ENCODE peak calls at places on chromosomes 16 and 17, in seven cellular contexts. Y is A673, Q is lung, X is A549, S is ascending aorta, L is fibroblast of lung, I is GM23248. D is an unnamed sample. For H3K4me1 and H3K9me3, the result is how much of the 10 kb centered on the place peaks cover.

GRCh38 chr16:21186326-21186691 is 25.1 kb downstream of the ZP2 start:
- DNase-seq in Q (no peak), S (no peak), I (no peak), Y (no peak), L (no peak), X (no peak), D (no peak)

GRCh38 chr17:41679740-41680425 is 8.8 kb upstream of the EIF1 start:
- DNase-seq in Q (no peak), X (no peak), S (no peak), L (no peak), Y (no peak), I (no peak), D (no peak)

GRCh38 chr17:36880506-36880905 is 56.8 kb upstream of the LHX1 start:
- DNase-seq in S (no peak), X (no peak), I (no peak), Q (no peak), L (peak), Y (no peak), D (no peak)

GRCh38 chr17:44216674-44217073 is 2.8 kb downstream of the UBTF start:
- DNase-seq in Y (no peak), I (no peak), S (no peak), L (no peak), Q (no peak), X (no peak), D (no peak)

GRCh38 chr16:61128545-61129323 is 907.5 kb downstream of the CDH8 start:
- DNase-seq in L (no peak), S (no peak), Y (no peak), I (no peak), X (no peak), Q (no peak), D (no peak)

GRCh38 chr16:69073181-69073669 is 32.2 kb upstream of the HAS3 start:
- DNase-seq in L (peak), S (no peak), I (peak), X (peak), Q (peak), Y (no peak), D (no peak)

GRCh38 chr16:69508033-69508432 is 57.7 kb upstream of the NFAT5 start:
- DNase-seq in L (no peak), Q (no peak), X (no peak), S (no peak), I (no peak), Y (no peak), D (no peak)

GRCh38 chr16:87702325-87702811 is 63.4 kb downstream of the KLHDC4 start:
- DNase-seq in S (no peak), L (no peak), X (peak), I (peak), Y (no peak), Q (no peak), D (no peak)

GRCh38 chr16:2296662-2297505 is 29.0 kb upstream of the RNPS1 start:
- DNase-seq in X (peak), L (peak), I (peak), Q (no peak), Y (peak), S (no peak), D (no peak)

GRCh38 chr16:31149894-31150890 is at the start of gene PRSS36:
- DNase-seq in Q (no peak), X (no peak), I (no peak), S (no peak), Y (no peak), L (no peak), D (no peak)

GRCh38 chr17:51322390-51323029 is 62.2 kb downstream of the UTP18 start:
- DNase-seq in I (peak), Y (peak), Q (no peak), X (peak), S (no peak), L (peak), D (no peak)

GRCh38 chr17:81514735-81515529 is 2.3 kb upstream of the ACTG1 start:
- DNase-seq in S (peak), L (peak), X (peak), Y (peak), I (peak), Q (peak), D (peak)

GRCh38 chr17:47810901-47811635 is 10.5 kb downstream of the OSBPL7 start:
- DNase-seq in Q (no peak), Y (no peak), X (no peak), I (no peak), S (no peak), L (no peak), D (no peak)

GRCh38 chr16:84177740-84178070 is 9.2 kb downstream of the TAF1C start:
- DNase-seq in Q (no peak), I (peak), L (peak), X (no peak), S (no peak), Y (no peak), D (no peak)

GRCh38 chr16:20291807-20292206 is 35.5 kb downstream of the GP2 start:
- DNase-seq in S (no peak), X (no peak), L (no peak), Y (no peak), I (no peak), Q (no peak), D (no peak)

GRCh38 chr16:2015947-2016208 is 3.7 kb upstream of the NPW start:
- DNase-seq in I (no peak), S (no peak), Q (no peak), X (no peak), Y (no peak), L (no peak), D (no peak)

GRCh38 chr17:78558181-78558850 is 18.9 kb downstream of the DNAH17 start:
- DNase-seq in L (peak), I (peak), S (no peak), Q (no peak), X (peak), Y (peak), D (no peak)

GRCh38 chr17:76137351-76138233 is 3.5 kb downstream of the FOXJ1 start:
- DNase-seq in Q (no peak), Y (no peak), X (no peak), I (no peak), L (no peak), S (no peak), D (no peak)

DNA sequence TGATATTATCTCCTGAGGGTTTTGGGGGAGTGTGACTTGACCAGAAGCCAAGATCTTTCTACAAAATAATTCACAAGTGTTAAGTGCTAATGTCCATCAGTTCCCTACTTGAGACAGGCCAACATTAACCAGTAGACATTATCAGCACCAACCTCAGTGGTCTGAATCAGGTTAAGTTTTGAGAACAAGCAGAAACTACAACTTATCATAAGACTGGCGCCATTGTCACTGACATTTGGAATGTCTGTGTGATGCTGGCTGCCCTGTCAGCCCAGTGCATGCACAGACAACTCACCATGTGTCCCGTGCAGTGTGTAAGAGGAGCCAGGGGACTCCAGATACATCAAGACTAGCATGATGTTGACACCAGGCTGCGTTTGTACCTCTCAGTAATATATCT is 76.8 kb downstream of the CCDC182 start:
- DNase-seq in L (no peak), Y (no peak), X (no peak), S (no peak), Q (no peak), I (no peak), D (no peak)
- H3K27ac ChIP-seq in L (no peak), Y (no peak), X (no peak), S (no peak), Q (no peak), I (no peak), D (no peak)

DNA sequence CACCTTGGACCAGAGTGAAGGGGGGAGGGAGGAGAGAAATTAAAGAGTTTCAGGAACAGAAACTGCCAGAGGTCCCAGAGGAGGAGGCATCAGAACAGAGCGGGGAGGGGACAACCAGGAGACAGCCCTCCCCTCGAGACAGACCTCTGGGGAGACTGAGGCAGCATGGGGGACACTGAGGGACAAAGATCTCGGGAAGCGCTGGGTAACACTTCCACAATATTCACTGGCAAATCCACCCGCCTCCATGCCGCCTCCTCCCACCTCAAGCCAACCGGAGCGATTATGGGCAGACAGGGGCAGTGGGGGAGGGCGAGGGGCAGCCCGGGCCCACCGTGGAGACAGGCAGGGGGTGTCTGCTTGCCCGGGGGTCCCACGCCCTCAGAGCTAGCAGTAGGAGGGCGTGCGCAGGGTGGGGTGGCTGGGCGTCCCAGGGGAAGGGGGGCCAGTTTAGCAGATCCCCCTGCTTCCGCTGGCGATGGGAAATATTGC is 1.2 kb downstream of the PCGF2 start:
- DNase-seq in X (no peak), I (peak), Y (no peak), Q (no peak), L (no peak), S (no peak), D (no peak)
- H3K4me1 ChIP-seq in X (under half), I (under half), Y (under half), Q (under half), L (under half), S (under half), D (under half)

GRCh38 chr17:22505660-22506059 is 813.3 kb downstream of the KCNJ18 start:
- DNase-seq in Q (no peak), X (no peak), I (no peak), L (no peak), S (no peak), Y (no peak), D (no peak)

GRCh38 chr17:22510504-22510903 is 818.2 kb downstream of the KCNJ18 start:
- DNase-seq in Q (no peak), X (no peak), Y (no peak), I (no peak), L (no peak), S (no peak), D (no peak)

GRCh38 chr17:22506861-22507260 is 814.5 kb downstream of the KCNJ18 start:
- DNase-seq in X (no peak), Q (no peak), S (no peak), I (no peak), L (no peak), Y (no peak), D (no peak)

GRCh38 chr17:22506231-22506630 is 813.9 kb downstream of the KCNJ18 start:
- DNase-seq in I (no peak), L (no peak), Q (no peak), X (no peak), Y (no peak), S (no peak), D (no peak)

DNA sequence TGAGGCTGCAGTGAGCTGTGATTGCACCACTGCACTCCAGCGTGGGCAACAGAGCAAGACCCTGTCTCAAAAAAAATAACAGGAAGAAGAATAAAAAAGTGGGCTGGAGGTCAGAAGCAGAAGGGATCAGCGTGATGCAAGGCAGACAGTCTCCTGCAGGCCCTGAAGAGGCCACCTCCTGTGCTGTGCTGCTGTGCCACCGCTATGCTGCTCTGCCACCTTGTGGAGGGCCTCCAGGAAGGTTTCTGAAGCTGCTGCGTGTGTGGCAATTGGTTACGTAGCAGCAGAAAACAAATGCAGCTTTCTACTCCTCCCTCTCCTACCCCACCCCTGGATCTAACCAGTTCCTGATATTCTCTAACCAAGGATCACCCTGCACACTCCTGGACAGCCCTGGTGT is 815.5 kb downstream of the KCNJ18 start:
- DNase-seq in S (no peak), Y (no peak), Q (no peak), X (no peak), L (no peak), I (no peak), D (no peak)
- H3K9me3 ChIP-seq in S (under half), Y (under half), Q (under half), X (under half), L (under half), I (under half), D (under half)

GRCh38 chr16:10408824-10409381 is 23.0 kb downstream of the ATF7IP2 start:
- DNase-seq in Q (no peak), S (no peak), L (peak), Y (no peak), X (no peak), I (no peak), D (no peak)

GRCh38 chr16:10410469-10410868 is 24.6 kb downstream of the ATF7IP2 start:
- DNase-seq in X (no peak), I (no peak), Y (no peak), Q (no peak), L (no peak), S (no peak), D (no peak)

GRCh38 chr16:10412935-10413601 is 27.2 kb downstream of the ATF7IP2 start:
- DNase-seq in S (no peak), X (no peak), I (no peak), L (no peak), Q (no peak), Y (no peak), D (no peak)
- H3K27ac ChIP-seq in S (no peak), X (no peak), I (no peak), L (no peak), Q (no peak), Y (no peak), D (no peak)

DNA sequence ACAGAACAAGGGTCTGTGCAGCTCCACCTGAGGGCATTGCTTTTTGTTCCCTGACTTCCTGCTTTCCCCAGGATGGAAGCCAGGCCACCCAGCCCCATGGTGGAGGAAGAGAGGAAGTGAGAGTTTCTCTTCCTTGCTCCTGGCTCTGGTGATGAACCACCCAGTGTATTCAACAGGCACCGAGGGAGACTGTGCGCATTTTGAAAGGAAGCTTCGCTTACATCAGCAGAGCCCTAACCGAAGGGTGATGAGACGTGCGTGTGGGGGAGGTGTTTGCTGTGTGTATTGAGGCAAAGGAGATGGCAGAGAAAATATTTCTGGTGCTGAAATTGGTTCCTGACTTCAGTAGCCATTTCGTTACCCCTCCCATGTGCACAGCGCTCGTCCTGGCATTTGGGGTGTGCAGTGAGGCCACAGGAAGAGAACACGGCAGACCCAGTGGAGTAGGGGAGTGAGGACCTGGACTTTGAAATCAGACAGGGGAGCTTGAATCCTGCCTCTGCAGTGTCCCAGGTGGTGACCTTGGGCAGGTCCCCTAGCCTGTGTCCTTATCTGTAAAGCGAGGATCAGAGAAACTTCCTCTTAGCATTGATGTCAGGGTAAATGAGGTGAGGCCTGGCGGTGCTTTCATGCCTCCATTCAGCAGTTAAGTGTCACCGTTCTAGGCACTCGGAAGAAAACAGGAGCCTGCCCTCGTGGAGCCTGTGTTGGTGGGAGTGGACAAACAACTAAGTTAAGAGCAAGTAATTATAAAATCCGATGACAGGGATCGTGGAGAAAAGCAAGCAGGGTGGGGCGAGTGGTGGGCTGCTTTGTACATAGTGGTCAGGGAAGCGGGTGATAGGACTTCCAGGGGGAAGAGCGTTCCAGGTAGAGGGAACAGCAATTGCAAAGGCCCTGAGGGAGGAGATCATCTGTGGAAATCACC is 7.4 kb downstream of the CMIP start:
- DNase-seq in X (no peak), Y (no peak), S (no peak), Q (no peak), I (no peak), L (no peak), D (no peak)
- H3K4me1 ChIP-seq in X (half or more), Y (under half), S (under half), Q (under half), I (under half), L (under half), D (under half)